ENCODE peak calls at places on chromosomes 13 and 19, in five cellular contexts. N is brain microvascular endothelial cell, A is prostate gland, Y is psoas muscle, R is fibroblast of the aortic adventitia. H is an unnamed sample.

GRCh38 chr13:35791191-35791902 is 314.9 kb upstream of the MAB21L1 start:
- DNase-seq in N (no peak), A (no peak), Y (no peak), R (peak; percentile 68), H (no peak)

GRCh38 chr19:50967924-50968708 is 1.3 kb downstream of the KLK6 start:
- DNase-seq in N (no peak), A (no peak), Y (no peak), R (no peak), H (no peak)

GRCh38 chr19:6732803-6733337 is 4.5 kb downstream of the GPR108 start:
- DNase-seq in N (no peak), A (no peak), Y (peak; percentile 45), R (no peak), H (no peak)

GRCh38 chr19:55508120-55508519 is 19.9 kb downstream of the SSC5D start:
- DNase-seq in N (no peak), A (no peak), Y (no peak), R (no peak), H (no peak)

GRCh38 chr19:46466536-46467199 is 4.7 kb downstream of the PNMA8A start:
- DNase-seq in N (peak; percentile 75), A (no peak), Y (peak; percentile 75), R (peak; percentile 90), H (peak; percentile 56)

GRCh38 chr13:36282818-36283432 is 14.7 kb downstream of the CCDC169 start:
- DNase-seq in N (no peak), A (no peak), Y (no peak), R (peak; percentile 77), H (no peak)

GRCh38 chr13:74006666-74007065 is 127.5 kb downstream of the KLF12 start:
- DNase-seq in N (no peak), A (no peak), Y (no peak), R (no peak), H (no peak)

GRCh38 chr13:80475718-80476117 is 134.8 kb upstream of the SPRY2 start:
- DNase-seq in N (no peak), A (no peak), Y (no peak), R (no peak), H (no peak)

GRCh38 chr13:19158526-19158925 is 23.1 kb downstream of the TUBA3C start:
- DNase-seq in N (no peak), A (no peak), Y (no peak), R (no peak), H (no peak)

GRCh38 chr13:50760751-50761150 is 82.7 kb downstream of the DLEU7 start:
- DNase-seq in N (no peak), A (no peak), Y (no peak), R (no peak), H (no peak)

GRCh38 chr19:18001837-18002345 is 6.1 kb upstream of the ARRDC2 start:
- DNase-seq in N (no peak), A (no peak), Y (no peak), R (no peak), H (no peak)

GRCh38 chr19:14629557-14629956 is 45.1 kb downstream of the ADGRE3 start:
- DNase-seq in N (no peak), A (no peak), Y (no peak), R (no peak), H (no peak)

GRCh38 chr19:50300814-50301606 is 28.2 kb downstream of the KCNC3 start:
- DNase-seq in N (peak; percentile 76), A (peak; percentile 33), Y (no peak), R (peak; percentile 39), H (no peak)

GRCh38 chr13:81393110-81393509 is 1052.2 kb upstream of the SPRY2 start:
- DNase-seq in N (no peak), A (no peak), Y (no peak), R (no peak), H (no peak)

GRCh38 chr13:76980075-76980718 is 11.7 kb upstream of the CLN5 start:
- DNase-seq in N (peak; percentile 37), A (peak; percentile 49), Y (peak; percentile 89), R (peak; percentile 55), H (peak; percentile 78)
- H3K4me3 ChIP-seq in N (peak overlapping the region; percentile 47), A (peak overlapping the region; percentile 7), Y (peak overlapping the region; percentile 58), R (peak overlapping the region; percentile 59), H (peak overlapping the region; percentile 54)

GRCh38 chr19:42306646-42307045 is 4.2 kb upstream of the PAFAH1B3 start:
- DNase-seq in N (no peak), A (no peak), Y (no peak), R (no peak), H (no peak)
- H3K4me3 ChIP-seq in N (no peak overlapping the region), A (no peak overlapping the region), Y (no peak overlapping the region), R (no peak overlapping the region), H (no peak overlapping the region)

GRCh38 chr13:75803982-75804381 is 167.9 kb downstream of the LMO7 start:
- DNase-seq in N (no peak), A (no peak), Y (no peak), R (peak; percentile 15), H (no peak)
- H3K4me3 ChIP-seq in N (no peak overlapping the region), A (no peak overlapping the region), Y (no peak overlapping the region), R (no peak overlapping the region), H (peak overlapping the region; percentile 67)

GRCh38 chr13:29428310-29428991 is 167.0 kb downstream of the SLC7A1 start:
- DNase-seq in N (no peak), A (peak; percentile 11), Y (peak; percentile 52), R (no peak), H (peak; percentile 61)
- H3K4me3 ChIP-seq in N (peak overlapping the region; percentile 32), A (peak overlapping the region; percentile 18), Y (peak overlapping the region; percentile 63), R (peak overlapping the region; percentile 49), H (peak overlapping the region; percentile 67)

DNA sequence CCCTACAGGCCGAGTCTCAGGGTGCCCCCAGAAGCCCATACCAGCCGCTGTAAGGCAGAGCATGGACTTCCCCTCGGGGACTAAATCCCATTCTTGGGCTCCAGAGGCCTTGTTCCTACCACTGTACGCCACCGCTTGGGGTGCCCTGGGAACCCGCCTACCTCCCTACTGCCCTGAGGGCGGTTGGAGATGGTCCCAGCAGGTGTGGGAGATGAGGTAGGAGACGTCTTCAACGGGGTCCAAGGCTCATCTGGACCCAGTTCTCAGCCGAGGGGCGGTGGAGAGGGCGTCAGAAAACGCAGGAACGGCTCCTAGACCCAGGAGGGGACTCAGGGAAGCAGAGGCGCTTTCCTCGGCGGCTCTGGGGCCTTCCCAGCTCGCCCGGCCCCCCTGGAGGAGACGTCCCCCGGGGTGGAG is 833 bp upstream of the ZIK1 start:
- DNase-seq in N (no peak), A (no peak), Y (no peak), R (no peak), H (peak; percentile 12)
- H3K4me3 ChIP-seq in N (no peak overlapping the region), A (peak overlapping the region; percentile 62), Y (peak overlapping the region; percentile 83), R (no peak overlapping the region), H (peak overlapping the region; percentile 88)

GRCh38 chr19:48250290-48251025 is 5.3 kb downstream of the CARD8 start:
- DNase-seq in N (no peak), A (no peak), Y (no peak), R (no peak), H (no peak)

GRCh38 chr19:48249502-48250014 is 6.2 kb downstream of the CARD8 start:
- DNase-seq in N (no peak), A (no peak), Y (peak; percentile 59), R (no peak), H (peak; percentile 41)

GRCh38 chr19:48246101-48246500 is 9.6 kb downstream of the CARD8 start:
- DNase-seq in N (no peak), A (no peak), Y (no peak), R (no peak), H (no peak)

GRCh38 chr19:48247212-48247611 is 8.5 kb downstream of the CARD8 start:
- DNase-seq in N (no peak), A (no peak), Y (no peak), R (no peak), H (no peak)

DNA sequence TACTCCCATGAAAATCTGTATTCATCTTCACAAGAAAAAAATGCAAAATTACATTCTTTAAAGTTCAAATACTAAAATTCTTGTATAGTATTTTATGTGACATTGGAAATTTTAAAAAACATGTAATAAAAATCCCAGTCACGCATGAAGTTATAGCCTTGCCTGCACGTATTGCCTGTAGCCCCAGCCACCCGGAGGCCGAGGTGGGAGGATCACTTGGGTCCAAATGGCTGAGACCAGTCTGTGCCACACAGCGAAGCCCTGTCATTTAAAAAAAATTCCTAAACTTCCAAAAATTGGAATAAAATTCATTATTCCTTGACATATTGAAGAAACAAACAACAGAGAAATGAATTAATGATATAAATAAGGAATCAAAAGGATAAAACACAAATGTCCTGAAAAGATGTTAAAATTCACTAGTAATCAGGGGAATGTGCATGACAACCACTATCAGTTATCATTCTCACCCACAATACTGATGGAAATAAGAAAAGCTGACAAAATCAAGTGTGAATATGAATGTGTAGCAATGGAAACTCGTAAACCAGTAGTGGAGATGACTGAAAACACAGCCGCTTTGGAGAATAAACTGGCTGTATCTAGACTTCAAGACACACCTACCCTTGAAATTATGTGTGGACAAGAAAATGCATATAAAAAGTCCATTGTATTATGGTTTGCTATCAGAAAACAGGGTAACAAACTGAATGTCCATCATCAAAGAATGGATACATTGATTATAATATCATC is 7.5 kb downstream of the CARD8 start:
- DNase-seq in N (no peak), A (no peak), Y (no peak), R (no peak), H (no peak)
- H3K4me3 ChIP-seq in N (no peak overlapping the region), A (no peak overlapping the region), Y (peak overlapping the region; percentile 56), R (no peak overlapping the region), H (peak overlapping the region; percentile 62)

GRCh38 chr13:107764012-107764411 is 451.3 kb downstream of the LIG4 start:
- DNase-seq in N (no peak), A (no peak), Y (no peak), R (no peak), H (no peak)
- H3K4me3 ChIP-seq in N (no peak overlapping the region), A (no peak overlapping the region), Y (no peak overlapping the region), R (no peak overlapping the region), H (no peak overlapping the region)

DNA sequence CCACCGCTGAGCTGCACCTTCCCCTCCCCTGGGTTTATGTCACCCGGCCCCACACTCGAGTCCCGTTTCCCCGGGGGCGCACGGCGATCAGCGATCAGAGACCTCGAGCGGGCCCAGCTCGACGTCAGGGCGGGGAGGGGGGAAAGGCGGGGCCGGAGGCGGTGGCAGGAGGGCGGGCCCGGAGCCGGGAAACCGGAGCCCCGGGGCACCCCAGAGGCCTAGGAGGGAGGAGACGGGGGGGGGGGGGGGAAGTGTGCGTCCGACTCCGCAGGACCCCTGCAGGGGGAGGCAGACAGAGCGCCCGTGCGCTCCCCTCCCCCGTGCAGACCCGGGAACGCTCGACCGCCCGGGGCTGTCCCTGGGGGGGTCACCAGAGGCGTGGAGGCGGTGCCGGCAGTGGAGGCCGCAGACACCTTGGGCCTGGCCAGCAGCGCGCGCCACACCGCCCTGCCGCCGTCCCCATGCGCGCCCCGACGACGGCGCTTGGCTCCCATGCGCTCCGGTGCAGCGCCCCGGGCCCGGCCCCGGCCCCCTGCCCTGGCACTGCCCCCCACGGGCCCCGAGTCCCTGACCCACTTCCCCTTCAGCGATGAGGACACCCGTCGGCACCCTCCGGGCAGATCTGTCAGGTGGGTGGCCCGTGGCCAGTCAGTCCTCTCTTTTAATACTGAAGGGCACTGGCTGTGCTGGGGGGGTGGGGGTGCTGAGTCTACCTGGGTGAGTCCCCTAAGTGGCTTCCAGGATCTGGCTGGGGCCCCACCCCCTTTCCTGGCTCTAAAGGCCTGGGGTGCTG is 11.8 kb downstream of the PDE4A start:
- DNase-seq in N (no peak), A (peak; percentile 41), Y (peak; percentile 86), R (peak; percentile 27), H (peak; percentile 80)
- H3K4me3 ChIP-seq in N (peak overlapping the region; percentile 58), A (peak overlapping the region; percentile 56), Y (peak overlapping the region; percentile 77), R (peak overlapping the region; percentile 76), H (peak overlapping the region; percentile 86)